ENCODE peak calls at places on chromosomes 6 and 20, in six cellular contexts. One of them, this sample, is unnamed.

GRCh38 chr6:15250440-15251168 is 4.7 kb downstream of the JARID2 start:
- DNase-seq in cardiac muscle cell: no peak
- DNase-seq in choroid plexus epithelial cell: no peak
- DNase-seq in fibroblast of pulmonary artery: no peak
- DNase-seq in neural progenitor cell: no peak
- DNase-seq in Jurkat, Clone E6-1: no peak
- DNase-seq in this sample: no peak

GRCh38 chr6:113530769-113531168 is 326.4 kb upstream of the MARCKS start:
- DNase-seq in neural progenitor cell: no peak
- DNase-seq in Jurkat, Clone E6-1: no peak
- DNase-seq in fibroblast of pulmonary artery: peak; percentile 68
- DNase-seq in choroid plexus epithelial cell: peak; percentile 87
- DNase-seq in cardiac muscle cell: peak; percentile 45
- DNase-seq in this sample: peak; percentile 32

GRCh38 chr6:3334579-3334978 is 75.8 kb downstream of the PSMG4 start:
- DNase-seq in cardiac muscle cell: no peak
- DNase-seq in Jurkat, Clone E6-1: no peak
- DNase-seq in choroid plexus epithelial cell: no peak
- DNase-seq in fibroblast of pulmonary artery: no peak
- DNase-seq in neural progenitor cell: no peak
- DNase-seq in this sample: no peak

GRCh38 chr20:25083773-25084615 is 2.1 kb upstream of the VSX1 start:
- DNase-seq in Jurkat, Clone E6-1: no peak
- DNase-seq in fibroblast of pulmonary artery: no peak
- DNase-seq in cardiac muscle cell: no peak
- DNase-seq in neural progenitor cell: peak; percentile 76
- DNase-seq in choroid plexus epithelial cell: no peak
- DNase-seq in this sample: no peak

GRCh38 chr6:41672016-41672415 is 33.7 kb downstream of the MDFI start:
- DNase-seq in neural progenitor cell: no peak
- DNase-seq in Jurkat, Clone E6-1: no peak
- DNase-seq in choroid plexus epithelial cell: no peak
- DNase-seq in fibroblast of pulmonary artery: no peak
- DNase-seq in cardiac muscle cell: no peak
- DNase-seq in this sample: no peak

GRCh38 chr20:53001502-53002301 is 29.5 kb downstream of the TSHZ2 start:
- DNase-seq in fibroblast of pulmonary artery: peak; percentile 8
- DNase-seq in choroid plexus epithelial cell: no peak
- DNase-seq in cardiac muscle cell: peak; percentile 46
- DNase-seq in Jurkat, Clone E6-1: no peak
- DNase-seq in neural progenitor cell: no peak
- DNase-seq in this sample: no peak

GRCh38 chr6:55678330-55679224 is 99.6 kb upstream of the HMGCLL1 start:
- DNase-seq in cardiac muscle cell: peak; percentile 11
- DNase-seq in Jurkat, Clone E6-1: no peak
- DNase-seq in neural progenitor cell: no peak
- DNase-seq in fibroblast of pulmonary artery: no peak
- DNase-seq in choroid plexus epithelial cell: peak; percentile 48
- DNase-seq in this sample: no peak

GRCh38 chr6:7974932-7975763 is 64.6 kb upstream of the TXNDC5 start:
- DNase-seq in cardiac muscle cell: peak; percentile 100
- DNase-seq in choroid plexus epithelial cell: peak; percentile 90
- DNase-seq in fibroblast of pulmonary artery: peak; percentile 100
- DNase-seq in Jurkat, Clone E6-1: no peak
- DNase-seq in neural progenitor cell: no peak
- DNase-seq in this sample: peak; percentile 98

GRCh38 chr6:84926756-84927155 is 162.4 kb upstream of the TBX18 start:
- DNase-seq in neural progenitor cell: no peak
- DNase-seq in fibroblast of pulmonary artery: no peak
- DNase-seq in cardiac muscle cell: no peak
- DNase-seq in choroid plexus epithelial cell: peak; percentile 52
- DNase-seq in Jurkat, Clone E6-1: no peak
- DNase-seq in this sample: no peak

GRCh38 chr20:63696311-63696627 is 183 bp upstream of the TNFRSF6B start:
- DNase-seq in Jurkat, Clone E6-1: peak; percentile 48
- DNase-seq in choroid plexus epithelial cell: peak; percentile 55
- DNase-seq in neural progenitor cell: peak; percentile 62
- DNase-seq in fibroblast of pulmonary artery: no peak
- DNase-seq in cardiac muscle cell: peak; percentile 46
- DNase-seq in this sample: peak; percentile 41

GRCh38 chr20:36835453-36836198 is 40.3 kb upstream of the TLDC2 start:
- DNase-seq in neural progenitor cell: peak; percentile 95
- DNase-seq in fibroblast of pulmonary artery: peak; percentile 95
- DNase-seq in cardiac muscle cell: peak; percentile 97
- DNase-seq in Jurkat, Clone E6-1: peak; percentile 86
- DNase-seq in choroid plexus epithelial cell: peak; percentile 96
- DNase-seq in this sample: peak; percentile 98

GRCh38 chr6:138957903-138958302 is 30.1 kb downstream of the REPS1 start:
- DNase-seq in cardiac muscle cell: no peak
- DNase-seq in fibroblast of pulmonary artery: no peak
- DNase-seq in choroid plexus epithelial cell: no peak
- DNase-seq in neural progenitor cell: no peak
- DNase-seq in Jurkat, Clone E6-1: peak; percentile 9
- DNase-seq in this sample: no peak

GRCh38 chr6:35091353-35092083 is 49.6 kb downstream of the TCP11 start:
- DNase-seq in fibroblast of pulmonary artery: no peak
- DNase-seq in neural progenitor cell: no peak
- DNase-seq in Jurkat, Clone E6-1: no peak
- DNase-seq in choroid plexus epithelial cell: no peak
- DNase-seq in cardiac muscle cell: no peak
- DNase-seq in this sample: no peak

GRCh38 chr6:7139835-7140470 is 32.2 kb downstream of the RREB1 start:
- DNase-seq in Jurkat, Clone E6-1: no peak
- DNase-seq in neural progenitor cell: no peak
- DNase-seq in choroid plexus epithelial cell: no peak
- DNase-seq in fibroblast of pulmonary artery: no peak
- DNase-seq in cardiac muscle cell: no peak
- DNase-seq in this sample: no peak

GRCh38 chr6:31880616-31881015 is 1.8 kb upstream of the SLC44A4 start:
- DNase-seq in fibroblast of pulmonary artery: no peak
- DNase-seq in Jurkat, Clone E6-1: no peak
- DNase-seq in choroid plexus epithelial cell: no peak
- DNase-seq in cardiac muscle cell: no peak
- DNase-seq in neural progenitor cell: no peak
- DNase-seq in this sample: no peak

GRCh38 chr20:62860924-62861691 is 514 bp downstream of the TCFL5 start:
- DNase-seq in cardiac muscle cell: peak; percentile 26
- DNase-seq in fibroblast of pulmonary artery: no peak
- DNase-seq in Jurkat, Clone E6-1: no peak
- DNase-seq in neural progenitor cell: peak; percentile 65
- DNase-seq in choroid plexus epithelial cell: peak; percentile 32
- DNase-seq in this sample: peak; percentile 46

GRCh38 chr20:63050406-63050805 is 43.6 kb upstream of the BHLHE23 start:
- DNase-seq in cardiac muscle cell: no peak
- DNase-seq in choroid plexus epithelial cell: no peak
- DNase-seq in fibroblast of pulmonary artery: no peak
- DNase-seq in neural progenitor cell: no peak
- DNase-seq in Jurkat, Clone E6-1: no peak
- DNase-seq in this sample: no peak

GRCh38 chr6:166317261-166318212 is 9.3 kb upstream of the PRR18 start:
- DNase-seq in neural progenitor cell: no peak
- DNase-seq in choroid plexus epithelial cell: no peak
- DNase-seq in Jurkat, Clone E6-1: no peak
- DNase-seq in fibroblast of pulmonary artery: no peak
- DNase-seq in cardiac muscle cell: no peak
- DNase-seq in this sample: no peak

GRCh38 chr6:43334466-43335095 is 26.0 kb upstream of the CRIP3 start:
- DNase-seq in choroid plexus epithelial cell: peak; percentile 79
- DNase-seq in cardiac muscle cell: peak; percentile 73
- DNase-seq in Jurkat, Clone E6-1: peak; percentile 20
- DNase-seq in neural progenitor cell: peak; percentile 73
- DNase-seq in fibroblast of pulmonary artery: peak; percentile 72
- DNase-seq in this sample: no peak

GRCh38 chr6:56794421-56794820 is 151.7 kb upstream of the DST start:
- DNase-seq in fibroblast of pulmonary artery: no peak
- DNase-seq in neural progenitor cell: no peak
- DNase-seq in Jurkat, Clone E6-1: no peak
- DNase-seq in cardiac muscle cell: no peak
- DNase-seq in choroid plexus epithelial cell: no peak
- DNase-seq in this sample: no peak

GRCh38 chr6:90454835-90455427 is 131.9 kb downstream of the MAP3K7 start:
- DNase-seq in fibroblast of pulmonary artery: no peak
- DNase-seq in neural progenitor cell: no peak
- DNase-seq in Jurkat, Clone E6-1: no peak
- DNase-seq in choroid plexus epithelial cell: no peak
- DNase-seq in cardiac muscle cell: no peak
- DNase-seq in this sample: no peak

GRCh38 chr20:57629976-57630525 is 9.8 kb upstream of the ZBP1 start:
- DNase-seq in fibroblast of pulmonary artery: no peak
- DNase-seq in neural progenitor cell: no peak
- DNase-seq in Jurkat, Clone E6-1: no peak
- DNase-seq in choroid plexus epithelial cell: no peak
- DNase-seq in cardiac muscle cell: no peak
- DNase-seq in this sample: no peak
- H3K4me3 ChIP-seq in fibroblast of pulmonary artery: no peak overlapping the region
- H3K4me3 ChIP-seq in neural progenitor cell: no peak overlapping the region
- H3K4me3 ChIP-seq in Jurkat, Clone E6-1: no peak overlapping the region
- H3K4me3 ChIP-seq in choroid plexus epithelial cell: no peak overlapping the region
- H3K4me3 ChIP-seq in cardiac muscle cell: no peak overlapping the region
- H3K4me3 ChIP-seq in this sample: no peak overlapping the region

GRCh38 chr6:30101423-30101938 is 11.4 kb downstream of the TRIM31 start:
- DNase-seq in Jurkat, Clone E6-1: no peak
- DNase-seq in choroid plexus epithelial cell: no peak
- DNase-seq in neural progenitor cell: no peak
- DNase-seq in cardiac muscle cell: no peak
- DNase-seq in fibroblast of pulmonary artery: no peak
- DNase-seq in this sample: no peak
- H3K4me3 ChIP-seq in Jurkat, Clone E6-1: no peak overlapping the region
- H3K4me3 ChIP-seq in choroid plexus epithelial cell: peak overlapping the region; percentile 52
- H3K4me3 ChIP-seq in neural progenitor cell: peak overlapping the region; percentile 38
- H3K4me3 ChIP-seq in cardiac muscle cell: peak overlapping the region; percentile 16
- H3K4me3 ChIP-seq in fibroblast of pulmonary artery: peak overlapping the region; percentile 51
- H3K4me3 ChIP-seq in this sample: peak overlapping the region; percentile 40

GRCh38 chr6:167560673-167561569 is 236.0 kb downstream of the TTLL2 start:
- DNase-seq in choroid plexus epithelial cell: no peak
- DNase-seq in fibroblast of pulmonary artery: no peak
- DNase-seq in neural progenitor cell: no peak
- DNase-seq in Jurkat, Clone E6-1: no peak
- DNase-seq in cardiac muscle cell: no peak
- DNase-seq in this sample: no peak
- H3K4me3 ChIP-seq in choroid plexus epithelial cell: no peak overlapping the region
- H3K4me3 ChIP-seq in fibroblast of pulmonary artery: no peak overlapping the region
- H3K4me3 ChIP-seq in neural progenitor cell: no peak overlapping the region
- H3K4me3 ChIP-seq in Jurkat, Clone E6-1: no peak overlapping the region
- H3K4me3 ChIP-seq in cardiac muscle cell: no peak overlapping the region
- H3K4me3 ChIP-seq in this sample: no peak overlapping the region

GRCh38 chr6:99426454-99426762 is 1.3 kb upstream of the PNISR start:
- DNase-seq in choroid plexus epithelial cell: no peak
- DNase-seq in Jurkat, Clone E6-1: no peak
- DNase-seq in neural progenitor cell: no peak
- DNase-seq in fibroblast of pulmonary artery: no peak
- DNase-seq in cardiac muscle cell: peak; percentile 8
- DNase-seq in this sample: no peak

GRCh38 chr6:99424022-99424421 is 1.1 kb downstream of the PNISR start:
- DNase-seq in choroid plexus epithelial cell: no peak
- DNase-seq in Jurkat, Clone E6-1: no peak
- DNase-seq in neural progenitor cell: no peak
- DNase-seq in cardiac muscle cell: no peak
- DNase-seq in fibroblast of pulmonary artery: no peak
- DNase-seq in this sample: no peak

GRCh38 chr6:99425647-99426453 is 742 bp upstream of the PNISR start:
- DNase-seq in cardiac muscle cell: peak; percentile 87
- DNase-seq in choroid plexus epithelial cell: peak; percentile 87
- DNase-seq in neural progenitor cell: peak; percentile 94
- DNase-seq in fibroblast of pulmonary artery: peak; percentile 82
- DNase-seq in Jurkat, Clone E6-1: peak; percentile 84
- DNase-seq in this sample: peak; percentile 89

GRCh38 chr6:99424761-99425646 is at the start of gene PNISR:
- DNase-seq in neural progenitor cell: peak; percentile 97
- DNase-seq in Jurkat, Clone E6-1: peak; percentile 99
- DNase-seq in cardiac muscle cell: peak; percentile 99
- DNase-seq in choroid plexus epithelial cell: peak; percentile 100
- DNase-seq in fibroblast of pulmonary artery: peak; percentile 100
- DNase-seq in this sample: peak; percentile 85

DNA sequence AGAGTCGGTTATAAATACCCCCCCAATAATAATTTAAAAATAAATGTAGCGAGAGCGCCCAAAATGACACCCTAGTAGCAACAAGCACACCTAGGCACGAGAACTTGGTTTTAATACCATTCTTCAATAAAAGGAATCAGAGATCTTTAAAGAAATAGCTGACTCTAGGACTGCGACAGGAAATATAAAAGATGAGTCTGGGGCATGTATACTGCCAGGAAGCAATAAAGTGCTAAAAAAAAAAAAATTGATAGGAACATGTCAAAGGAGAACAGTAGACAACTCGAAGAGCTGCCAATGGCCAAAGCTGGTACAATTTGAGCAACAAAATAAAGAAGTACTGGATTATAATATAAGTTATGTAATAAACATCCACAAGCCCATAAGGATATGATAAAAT is 2.2 kb downstream of the PNISR start:
- DNase-seq in neural progenitor cell: no peak
- DNase-seq in cardiac muscle cell: no peak
- DNase-seq in fibroblast of pulmonary artery: no peak
- DNase-seq in choroid plexus epithelial cell: no peak
- DNase-seq in Jurkat, Clone E6-1: no peak
- DNase-seq in this sample: no peak
- H3K4me3 ChIP-seq in neural progenitor cell: peak overlapping the region; percentile 86
- H3K4me3 ChIP-seq in cardiac muscle cell: no peak overlapping the region
- H3K4me3 ChIP-seq in fibroblast of pulmonary artery: no peak overlapping the region
- H3K4me3 ChIP-seq in choroid plexus epithelial cell: no peak overlapping the region
- H3K4me3 ChIP-seq in Jurkat, Clone E6-1: no peak overlapping the region
- H3K4me3 ChIP-seq in this sample: no peak overlapping the region

DNA sequence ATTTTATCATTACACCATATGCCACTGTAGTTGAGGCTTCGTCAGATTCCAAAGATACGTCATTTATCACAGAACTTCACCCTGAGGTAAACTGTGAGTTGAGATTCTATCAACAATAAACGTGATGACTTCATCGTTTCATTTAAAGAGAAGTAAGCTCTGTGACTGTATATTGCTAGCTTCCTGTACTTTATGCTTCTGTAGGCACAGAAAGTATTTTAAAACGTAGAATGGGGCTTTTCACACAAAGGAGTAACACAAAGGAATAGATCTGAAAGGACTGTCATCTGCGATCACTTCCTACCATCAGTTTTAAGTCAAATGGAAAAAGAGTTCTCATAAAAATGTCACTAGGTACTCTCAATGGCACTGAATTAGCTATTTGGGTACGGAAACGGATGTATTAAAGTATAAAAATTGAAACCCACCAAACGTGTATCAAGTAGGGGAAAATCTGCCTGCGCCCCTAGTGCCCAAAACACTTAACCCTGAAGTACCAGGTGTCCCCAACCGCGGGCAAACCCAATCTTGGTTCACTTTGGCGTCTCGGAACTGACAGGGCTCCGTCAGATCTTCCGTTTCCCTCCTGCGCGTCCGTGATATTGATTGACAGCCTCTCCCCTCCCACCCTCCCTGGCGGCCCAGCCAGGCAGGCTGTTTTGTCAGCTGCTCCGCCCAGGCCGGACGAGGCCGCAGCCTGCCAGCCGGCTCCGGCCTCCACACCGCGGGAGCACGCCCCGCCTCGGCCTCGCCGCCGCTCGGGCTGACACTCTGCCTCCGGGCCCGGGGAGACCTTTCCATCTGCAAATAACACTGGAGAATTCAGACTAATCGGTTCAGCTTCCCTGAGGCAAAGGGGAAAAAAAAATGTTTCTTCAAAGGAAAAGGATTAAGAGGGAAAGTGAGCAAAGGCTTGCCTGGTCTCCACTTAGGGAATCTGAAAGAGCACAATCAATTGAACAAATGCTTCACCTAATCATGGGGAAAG is 234.7 kb upstream of the MCHR2 start:
- DNase-seq in Jurkat, Clone E6-1: peak; percentile 28
- DNase-seq in neural progenitor cell: peak; percentile 95
- DNase-seq in fibroblast of pulmonary artery: peak; percentile 68
- DNase-seq in choroid plexus epithelial cell: peak; percentile 77
- DNase-seq in cardiac muscle cell: peak; percentile 82
- DNase-seq in this sample: peak; percentile 92
- H3K4me3 ChIP-seq in Jurkat, Clone E6-1: peak overlapping the region; percentile 11
- H3K4me3 ChIP-seq in neural progenitor cell: peak overlapping the region; percentile 47
- H3K4me3 ChIP-seq in fibroblast of pulmonary artery: peak overlapping the region; percentile 56
- H3K4me3 ChIP-seq in choroid plexus epithelial cell: peak overlapping the region; percentile 60
- H3K4me3 ChIP-seq in cardiac muscle cell: peak overlapping the region; percentile 25
- H3K4me3 ChIP-seq in this sample: peak overlapping the region; percentile 42